ENCODE peak calls at places on chromosomes 16 and 17, in seven cellular contexts. Q is left ventricle myocardium inferior; Z is stimulated activated CD8-positive, alpha-beta memory T cell treated with anti-CD3 and anti-CD28 coated beads, Interleukin-7, amount 100 ng/mL, for 1 hour; B is NCI-H1930; J is KG1; I is mesendoderm; D is activated CD8-positive, alpha-beta T cell treated with anti-CD3 and anti-CD28 coated beads for 36 hours. K is an unnamed sample.

GRCh38 chr16:12318661-12319463 is 342.3 kb downstream of the SNX29 start:
- DNase-seq in I (no peak), B (no peak), J (no peak), Z (no peak), Q (no peak), D (no peak), K (no peak)

GRCh38 chr17:51819820-51820219 is 338.7 kb downstream of the CA10 start:
- DNase-seq in B (no peak), J (no peak), Q (no peak), I (no peak), D (no peak), Z (no peak), K (no peak)

GRCh38 chr16:74521691-74522090 is 85.2 kb downstream of the GLG1 start:
- DNase-seq in Z (no peak), Q (no peak), B (no peak), D (no peak), J (no peak), I (peak), K (no peak)

GRCh38 chr16:60246055-60246454 is 1511.9 kb upstream of the GOT2 start:
- DNase-seq in Q (no peak), I (no peak), Z (no peak), D (no peak), J (no peak), B (no peak), K (no peak)

GRCh38 chr17:38469875-38470274 is 41.6 kb downstream of the ARHGAP23 start:
- DNase-seq in D (no peak), B (no peak), J (no peak), I (peak), Q (no peak), Z (no peak), K (no peak)

GRCh38 chr17:17080181-17080631 is 37.9 kb downstream of the MPRIP start:
- DNase-seq in I (no peak), B (no peak), D (no peak), Z (no peak), Q (no peak), J (no peak), K (no peak)

GRCh38 chr16:87470332-87470731 is 22.5 kb downstream of the ZCCHC14 start:
- DNase-seq in J (no peak), I (no peak), Z (no peak), B (no peak), Q (no peak), D (no peak), K (no peak)

GRCh38 chr16:16008666-16009065 is 59.2 kb downstream of the ABCC1 start:
- DNase-seq in Z (no peak), D (no peak), J (no peak), I (no peak), B (no peak), Q (no peak), K (no peak)

GRCh38 chr17:68199837-68200688 is 47.8 kb upstream of the AMZ2 start:
- DNase-seq in Z (no peak), D (no peak), J (peak), Q (no peak), B (no peak), I (peak), K (no peak)

GRCh38 chr17:78697122-78697845 is 84.8 kb downstream of the CYTH1 start:
- DNase-seq in J (no peak), D (no peak), B (no peak), Q (no peak), Z (no peak), I (no peak), K (no peak)

GRCh38 chr17:62098623-62099231 is 33.6 kb upstream of the MED13 start:
- DNase-seq in I (no peak), Q (no peak), Z (no peak), J (no peak), D (peak), B (no peak), K (no peak)

GRCh38 chr17:80683625-80684100 is 139.0 kb downstream of the RPTOR start:
- DNase-seq in J (no peak), Z (no peak), B (no peak), D (no peak), I (no peak), Q (no peak), K (no peak)

GRCh38 chr17:77571562-77571981 is 386.9 kb upstream of the TNRC6C start:
- DNase-seq in Q (no peak), J (no peak), I (no peak), D (peak), B (no peak), Z (no peak), K (no peak)

GRCh38 chr17:21214777-21215541 is 998 bp upstream of the TMEM11 start:
- DNase-seq in I (peak), D (peak), J (no peak), Q (no peak), B (no peak), Z (no peak), K (no peak)

GRCh38 chr16:55656695-55657092 is 906 bp downstream of the SLC6A2 start:
- DNase-seq in D (no peak), B (no peak), Z (no peak), J (no peak), Q (no peak), I (peak), K (no peak)

GRCh38 chr17:29241015-29241963 is 5.4 kb upstream of the CRYBA1 start:
- DNase-seq in Q (no peak), D (peak), J (no peak), B (peak), Z (no peak), I (peak), K (no peak)

GRCh38 chr17:5785343-5785742 is 201.0 kb upstream of the NLRP1 start:
- DNase-seq in D (no peak), J (no peak), Z (no peak), I (no peak), B (no peak), Q (no peak), K (no peak)

GRCh38 chr17:79034931-79035485 is 11.0 kb downstream of the C1QTNF1 start:
- DNase-seq in J (no peak), D (no peak), Q (no peak), I (no peak), Z (no peak), B (no peak), K (no peak)

GRCh38 chr17:964881-965280 is 14.7 kb downstream of the NXN start:
- DNase-seq in Q (no peak), D (no peak), J (no peak), Z (no peak), I (no peak), B (no peak), K (no peak)

GRCh38 chr16:23206986-23207385 is 24.4 kb downstream of the SCNN1G start:
- DNase-seq in Q (no peak), D (no peak), I (no peak), J (no peak), Z (no peak), B (no peak), K (no peak)

GRCh38 chr17:66076546-66077190 is 115.3 kb downstream of the CEP112 start:
- DNase-seq in I (no peak), B (no peak), Z (no peak), Q (no peak), J (no peak), D (no peak), K (no peak)

GRCh38 chr16:8936421-8936820 is 27.3 kb downstream of the USP7 start:
- DNase-seq in D (peak), Z (peak), I (peak), Q (no peak), J (no peak), B (peak), K (peak)

GRCh38 chr16:78563905-78564304 is 464.5 kb downstream of the WWOX start:
- DNase-seq in Z (no peak), B (no peak), Q (no peak), J (no peak), D (no peak), I (no peak), K (no peak)

GRCh38 chr16:22321340-22322001 is 24.3 kb downstream of the POLR3E start:
- DNase-seq in I (peak), Z (peak), Q (peak), D (peak), B (peak), J (peak), K (peak)

GRCh38 chr17:76204277-76204676 is 36.0 kb downstream of the RNF157 start:
- DNase-seq in J (no peak), D (no peak), Z (no peak), B (no peak), I (no peak), Q (no peak), K (no peak)

GRCh38 chr17:51423421-51424160 is 163.2 kb downstream of the UTP18 start:
- DNase-seq in I (no peak), D (no peak), J (no peak), Q (no peak), Z (no peak), B (no peak), K (no peak)

GRCh38 chr17:77190561-77190960 is 49.8 kb downstream of the SEC14L1 start:
- DNase-seq in Q (no peak), Z (no peak), J (peak), B (no peak), D (no peak), I (no peak), K (no peak)

GRCh38 chr17:77826132-77826873 is 132.2 kb upstream of the TNRC6C start:
- DNase-seq in J (no peak), I (no peak), B (no peak), D (no peak), Z (no peak), Q (no peak), K (no peak)

GRCh38 chr17:1039511-1040215 is 42.7 kb downstream of the TIMM22 start:
- DNase-seq in Z (no peak), I (peak), Q (peak), J (no peak), B (no peak), D (no peak), K (no peak)

GRCh38 chr17:46125831-46126230 is 67.4 kb downstream of the KANSL1 start:
- DNase-seq in D (no peak), J (no peak), I (no peak), Q (no peak), Z (no peak), B (no peak), K (no peak)

GRCh38 chr16:51815527-51815926 is 664.5 kb upstream of the SALL1 start:
- DNase-seq in I (no peak), Q (no peak), D (no peak), J (no peak), B (no peak), Z (no peak), K (no peak)

GRCh38 chr16:8768701-8769100 is 28.7 kb downstream of the TMEM186 start:
- DNase-seq in Q (no peak), B (no peak), Z (no peak), I (peak), J (no peak), D (no peak), K (no peak)

GRCh38 chr17:12987120-12987519 is 30.7 kb downstream of the ELAC2 start:
- DNase-seq in B (no peak), Q (no peak), Z (no peak), J (no peak), I (peak), D (no peak), K (no peak)

GRCh38 chr17:34930283-34930682 is 31.0 kb downstream of the CCT6B start:
- DNase-seq in I (no peak), B (no peak), Z (no peak), D (no peak), J (no peak), Q (no peak), K (no peak)

GRCh38 chr17:18141210-18141803 is 32.8 kb downstream of the MYO15A start:
- DNase-seq in Q (no peak), D (peak), Z (no peak), I (peak), B (peak), J (peak), K (no peak)

GRCh38 chr17:81095608-81095888 is 60.6 kb downstream of the BAIAP2 start:
- DNase-seq in D (no peak), I (no peak), J (no peak), Q (no peak), B (no peak), Z (no peak), K (no peak)

GRCh38 chr16:10992797-10993196 is 48.4 kb downstream of the CLEC16A start:
- DNase-seq in D (peak), I (peak), J (no peak), B (no peak), Z (no peak), Q (no peak), K (no peak)

GRCh38 chr16:58499615-58500328 is at the start of gene NDRG4:
- DNase-seq in B (peak), J (no peak), D (peak), I (peak), Q (no peak), Z (no peak), K (no peak)